ENCODE peak calls at places on chromosomes 16 and 17, in eight cellular contexts. One of them, this sample, is unnamed.

GRCh38 chr16:31135535-31136286 is at the start of gene PRSS8:
- DNase-seq in breast epithelium: peak; percentile 90
- DNase-seq in colonic mucosa: peak; percentile 97
- DNase-seq in psoas muscle: no peak
- DNase-seq in neural progenitor cell: peak; percentile 47
- DNase-seq in cardiac muscle cell: no peak
- DNase-seq in esophagus squamous epithelium: no peak
- DNase-seq in CD8-positive, alpha-beta T cell: no peak
- DNase-seq in this sample: no peak

GRCh38 chr17:64200080-64201042 is 62.7 kb downstream of the TEX2 start:
- DNase-seq in breast epithelium: no peak
- DNase-seq in colonic mucosa: no peak
- DNase-seq in psoas muscle: no peak
- DNase-seq in neural progenitor cell: no peak
- DNase-seq in cardiac muscle cell: peak; percentile 74
- DNase-seq in esophagus squamous epithelium: no peak
- DNase-seq in CD8-positive, alpha-beta T cell: no peak
- DNase-seq in this sample: no peak

GRCh38 chr17:82086941-82087906 is 10.8 kb downstream of the FASN start:
- DNase-seq in breast epithelium: no peak
- DNase-seq in colonic mucosa: no peak
- DNase-seq in psoas muscle: peak; percentile 46
- DNase-seq in neural progenitor cell: no peak
- DNase-seq in cardiac muscle cell: no peak
- DNase-seq in esophagus squamous epithelium: no peak
- DNase-seq in CD8-positive, alpha-beta T cell: peak; percentile 8
- DNase-seq in this sample: no peak

GRCh38 chr16:72532896-72533295 is 360.9 kb upstream of the PMFBP1 start:
- DNase-seq in breast epithelium: no peak
- DNase-seq in colonic mucosa: no peak
- DNase-seq in psoas muscle: no peak
- DNase-seq in neural progenitor cell: no peak
- DNase-seq in cardiac muscle cell: peak; percentile 29
- DNase-seq in esophagus squamous epithelium: no peak
- DNase-seq in CD8-positive, alpha-beta T cell: no peak
- DNase-seq in this sample: no peak

GRCh38 chr17:36212958-36213357 is 2.1 kb downstream of the CCL4L2 start:
- DNase-seq in breast epithelium: no peak
- DNase-seq in colonic mucosa: no peak
- DNase-seq in psoas muscle: no peak
- DNase-seq in neural progenitor cell: no peak
- DNase-seq in cardiac muscle cell: no peak
- DNase-seq in esophagus squamous epithelium: no peak
- DNase-seq in CD8-positive, alpha-beta T cell: no peak
- DNase-seq in this sample: no peak

GRCh38 chr17:3810019-3810418 is 9.0 kb upstream of the ITGAE start:
- DNase-seq in breast epithelium: no peak
- DNase-seq in colonic mucosa: no peak
- DNase-seq in psoas muscle: no peak
- DNase-seq in neural progenitor cell: no peak
- DNase-seq in cardiac muscle cell: no peak
- DNase-seq in esophagus squamous epithelium: no peak
- DNase-seq in CD8-positive, alpha-beta T cell: no peak
- DNase-seq in this sample: no peak

GRCh38 chr17:73074515-73074914 is 18.0 kb downstream of the SLC39A11 start:
- DNase-seq in breast epithelium: no peak
- DNase-seq in colonic mucosa: no peak
- DNase-seq in psoas muscle: no peak
- DNase-seq in neural progenitor cell: no peak
- DNase-seq in cardiac muscle cell: no peak
- DNase-seq in esophagus squamous epithelium: no peak
- DNase-seq in CD8-positive, alpha-beta T cell: no peak
- DNase-seq in this sample: no peak

GRCh38 chr17:34961093-34961911 is at the start of the genes CCT6B and ZNF830:
- DNase-seq in breast epithelium: peak; percentile 86
- DNase-seq in colonic mucosa: peak; percentile 95
- DNase-seq in psoas muscle: peak; percentile 95
- DNase-seq in neural progenitor cell: peak; percentile 97
- DNase-seq in cardiac muscle cell: peak; percentile 96
- DNase-seq in esophagus squamous epithelium: peak; percentile 70
- DNase-seq in CD8-positive, alpha-beta T cell: peak; percentile 86
- DNase-seq in this sample: peak; percentile 67

GRCh38 chr17:75830168-75831031 is 13.8 kb downstream of the UNC13D start:
- DNase-seq in breast epithelium: no peak
- DNase-seq in colonic mucosa: peak; percentile 64
- DNase-seq in psoas muscle: no peak
- DNase-seq in neural progenitor cell: peak; percentile 71
- DNase-seq in cardiac muscle cell: no peak
- DNase-seq in esophagus squamous epithelium: no peak
- DNase-seq in CD8-positive, alpha-beta T cell: peak; percentile 54
- DNase-seq in this sample: no peak

GRCh38 chr16:90015586-90016338 is 3.5 kb downstream of the DBNDD1 start:
- DNase-seq in breast epithelium: no peak
- DNase-seq in colonic mucosa: no peak
- DNase-seq in psoas muscle: no peak
- DNase-seq in neural progenitor cell: no peak
- DNase-seq in cardiac muscle cell: no peak
- DNase-seq in esophagus squamous epithelium: no peak
- DNase-seq in CD8-positive, alpha-beta T cell: no peak
- DNase-seq in this sample: no peak

GRCh38 chr16:22216191-22216831 is 10.2 kb downstream of the EEF2K start:
- DNase-seq in breast epithelium: no peak
- DNase-seq in colonic mucosa: no peak
- DNase-seq in psoas muscle: no peak
- DNase-seq in neural progenitor cell: no peak
- DNase-seq in cardiac muscle cell: peak; percentile 62
- DNase-seq in esophagus squamous epithelium: no peak
- DNase-seq in CD8-positive, alpha-beta T cell: no peak
- DNase-seq in this sample: no peak

GRCh38 chr17:7719661-7720060 is 2.1 kb downstream of the DNAH2 start:
- DNase-seq in breast epithelium: no peak
- DNase-seq in colonic mucosa: no peak
- DNase-seq in psoas muscle: no peak
- DNase-seq in neural progenitor cell: no peak
- DNase-seq in cardiac muscle cell: no peak
- DNase-seq in esophagus squamous epithelium: no peak
- DNase-seq in CD8-positive, alpha-beta T cell: no peak
- DNase-seq in this sample: no peak

GRCh38 chr17:13510062-13510461 is 91.7 kb downstream of the HS3ST3A1 start:
- DNase-seq in breast epithelium: no peak
- DNase-seq in colonic mucosa: no peak
- DNase-seq in psoas muscle: no peak
- DNase-seq in neural progenitor cell: peak; percentile 15
- DNase-seq in cardiac muscle cell: peak; percentile 63
- DNase-seq in esophagus squamous epithelium: no peak
- DNase-seq in CD8-positive, alpha-beta T cell: no peak
- DNase-seq in this sample: no peak

GRCh38 chr17:78687125-78687524 is 94.9 kb downstream of the CYTH1 start:
- DNase-seq in breast epithelium: no peak
- DNase-seq in colonic mucosa: no peak
- DNase-seq in psoas muscle: no peak
- DNase-seq in neural progenitor cell: no peak
- DNase-seq in cardiac muscle cell: no peak
- DNase-seq in esophagus squamous epithelium: no peak
- DNase-seq in CD8-positive, alpha-beta T cell: no peak
- DNase-seq in this sample: no peak

GRCh38 chr17:78687944-78688343 is 94.1 kb downstream of the CYTH1 start:
- DNase-seq in breast epithelium: no peak
- DNase-seq in colonic mucosa: no peak
- DNase-seq in psoas muscle: no peak
- DNase-seq in neural progenitor cell: no peak
- DNase-seq in cardiac muscle cell: no peak
- DNase-seq in esophagus squamous epithelium: no peak
- DNase-seq in CD8-positive, alpha-beta T cell: no peak
- DNase-seq in this sample: no peak

GRCh38 chr17:78692460-78693010 is 89.5 kb downstream of the CYTH1 start:
- DNase-seq in breast epithelium: no peak
- DNase-seq in colonic mucosa: no peak
- DNase-seq in psoas muscle: no peak
- DNase-seq in neural progenitor cell: no peak
- DNase-seq in cardiac muscle cell: no peak
- DNase-seq in esophagus squamous epithelium: no peak
- DNase-seq in CD8-positive, alpha-beta T cell: no peak
- DNase-seq in this sample: no peak

GRCh38 chr17:78693346-78694083 is 88.6 kb downstream of the CYTH1 start:
- DNase-seq in breast epithelium: no peak
- DNase-seq in colonic mucosa: no peak
- DNase-seq in psoas muscle: no peak
- DNase-seq in neural progenitor cell: no peak
- DNase-seq in cardiac muscle cell: no peak
- DNase-seq in esophagus squamous epithelium: no peak
- DNase-seq in CD8-positive, alpha-beta T cell: no peak
- DNase-seq in this sample: no peak

GRCh38 chr17:78689029-78689428 is 93.0 kb downstream of the CYTH1 start:
- DNase-seq in breast epithelium: no peak
- DNase-seq in colonic mucosa: no peak
- DNase-seq in psoas muscle: no peak
- DNase-seq in neural progenitor cell: no peak
- DNase-seq in cardiac muscle cell: no peak
- DNase-seq in esophagus squamous epithelium: no peak
- DNase-seq in CD8-positive, alpha-beta T cell: no peak
- DNase-seq in this sample: no peak
- TF ChIP-seq CTCF in breast epithelium: no peak
- TF ChIP-seq CTCF in colonic mucosa: no peak
- TF ChIP-seq CTCF in psoas muscle: no peak
- TF ChIP-seq CTCF in neural progenitor cell: no peak
- TF ChIP-seq CTCF in cardiac muscle cell: no peak
- TF ChIP-seq CTCF in esophagus squamous epithelium: no peak
- TF ChIP-seq CTCF in CD8-positive, alpha-beta T cell: no peak
- TF ChIP-seq CTCF in this sample: no peak

DNA sequence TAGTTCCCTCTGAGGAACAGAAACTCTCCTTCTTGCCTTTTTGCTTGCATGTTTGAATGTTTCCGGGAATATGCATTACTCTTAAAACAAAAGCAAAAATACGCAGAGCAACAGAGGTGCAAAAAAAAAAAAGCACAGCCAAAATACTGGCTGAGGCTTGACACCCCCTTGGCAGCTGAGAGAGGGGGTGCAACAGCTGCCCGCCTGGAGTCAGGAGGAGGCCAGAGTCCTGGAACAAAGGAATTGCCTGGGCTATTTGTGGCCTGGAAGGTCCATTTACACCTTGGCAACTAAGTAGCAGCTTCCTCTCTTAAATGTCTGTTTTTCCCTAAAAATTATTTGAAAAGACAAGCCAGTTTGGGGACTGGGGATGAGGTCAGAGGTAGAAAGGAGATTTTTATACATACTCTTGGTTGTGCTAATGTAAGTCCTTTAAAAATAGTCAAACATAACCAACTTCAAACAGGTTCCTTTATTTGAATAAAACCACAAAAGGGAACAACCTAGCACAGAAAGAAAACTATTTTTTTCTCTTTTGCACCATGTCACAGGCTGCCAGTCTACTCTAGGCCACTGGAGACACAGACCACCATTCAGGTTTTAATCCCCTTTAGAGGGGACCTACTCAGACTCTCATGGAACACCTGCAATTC is 19.5 kb downstream of the USP7 start:
- DNase-seq in breast epithelium: no peak
- DNase-seq in colonic mucosa: no peak
- DNase-seq in psoas muscle: no peak
- DNase-seq in neural progenitor cell: no peak
- DNase-seq in cardiac muscle cell: no peak
- DNase-seq in esophagus squamous epithelium: no peak
- DNase-seq in CD8-positive, alpha-beta T cell: no peak
- DNase-seq in this sample: no peak
- H3K4me3 ChIP-seq in breast epithelium: no peak overlapping the region
- H3K4me3 ChIP-seq in colonic mucosa: no peak overlapping the region
- H3K4me3 ChIP-seq in psoas muscle: peak overlapping the region; percentile 34
- H3K4me3 ChIP-seq in neural progenitor cell: no peak overlapping the region
- H3K4me3 ChIP-seq in cardiac muscle cell: no peak overlapping the region
- H3K4me3 ChIP-seq in esophagus squamous epithelium: no peak overlapping the region
- H3K4me3 ChIP-seq in CD8-positive, alpha-beta T cell: no peak overlapping the region
- H3K4me3 ChIP-seq in this sample: no peak overlapping the region

DNA sequence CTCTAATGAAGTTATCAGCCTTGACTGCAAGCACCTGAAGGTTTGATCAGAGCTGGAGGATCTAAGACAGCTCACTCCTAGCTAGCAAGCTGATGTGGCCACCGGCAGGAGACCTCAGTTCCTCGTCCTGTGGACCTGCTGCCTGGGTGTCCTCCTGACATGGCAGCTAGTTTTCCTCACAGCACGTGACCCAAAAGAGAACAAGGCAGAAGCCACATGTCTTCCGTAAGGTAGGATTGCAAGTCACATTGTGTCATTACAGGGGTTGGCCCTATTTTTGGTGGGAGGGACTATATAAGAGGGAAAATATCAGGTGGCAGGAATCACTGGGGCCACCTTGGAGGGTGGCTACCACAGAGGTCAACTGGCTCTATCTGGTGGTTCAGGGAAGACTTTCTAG is 18.1 kb upstream of the WWOX start:
- DNase-seq in breast epithelium: no peak
- DNase-seq in colonic mucosa: no peak
- DNase-seq in psoas muscle: no peak
- DNase-seq in neural progenitor cell: no peak
- DNase-seq in cardiac muscle cell: no peak
- DNase-seq in esophagus squamous epithelium: no peak
- DNase-seq in CD8-positive, alpha-beta T cell: no peak
- DNase-seq in this sample: no peak
- H3K27me3 ChIP-seq in breast epithelium: no peaks in the 10 kb centered on the region
- H3K27me3 ChIP-seq in colonic mucosa: no peaks in the 10 kb centered on the region
- H3K27me3 ChIP-seq in psoas muscle: no peaks in the 10 kb centered on the region
- H3K27me3 ChIP-seq in neural progenitor cell: peaks cover 52% of the 10 kb centered on the region
- H3K27me3 ChIP-seq in cardiac muscle cell: peaks cover 72% of the 10 kb centered on the region
- H3K27me3 ChIP-seq in esophagus squamous epithelium: no peaks in the 10 kb centered on the region
- H3K27me3 ChIP-seq in CD8-positive, alpha-beta T cell: no peaks in the 10 kb centered on the region
- H3K27me3 ChIP-seq in this sample: no peaks in the 10 kb centered on the region

GRCh38 chr16:86931410-86931941 is 353.1 kb downstream of the FOXL1 start:
- DNase-seq in breast epithelium: no peak
- DNase-seq in colonic mucosa: no peak
- DNase-seq in psoas muscle: no peak
- DNase-seq in neural progenitor cell: no peak
- DNase-seq in cardiac muscle cell: peak; percentile 93
- DNase-seq in esophagus squamous epithelium: no peak
- DNase-seq in CD8-positive, alpha-beta T cell: no peak
- DNase-seq in this sample: peak; percentile 52
- TF ChIP-seq CTCF in breast epithelium: no peak
- TF ChIP-seq CTCF in colonic mucosa: no peak
- TF ChIP-seq CTCF in psoas muscle: no peak
- TF ChIP-seq CTCF in neural progenitor cell: no peak
- TF ChIP-seq CTCF in cardiac muscle cell: no peak
- TF ChIP-seq CTCF in esophagus squamous epithelium: no peak
- TF ChIP-seq CTCF in CD8-positive, alpha-beta T cell: no peak
- TF ChIP-seq CTCF in this sample: no peak